ENCODE peak calls at places on chromosomes 6 and 20, in six cellular contexts. X is thoracic aorta, V is hepatocyte, Q is AG09309, I is OCI-LY7, Y is body of pancreas. D is an unnamed sample.

GRCh38 chr6:88124925-88125557 is 41.1 kb downstream of the CNR1 start:
- DNase-seq in X (no peak), V (peak; percentile 52), Q (no peak), I (no peak), Y (no peak), D (no peak)

GRCh38 chr20:46159101-46159897 is 41.2 kb downstream of the CD40 start:
- DNase-seq in X (no peak), V (no peak), Q (no peak), I (peak; percentile 4), Y (no peak), D (no peak)

GRCh38 chr6:118791499-118791898 is 102.5 kb upstream of the ASF1A start:
- DNase-seq in X (no peak), V (no peak), Q (no peak), I (no peak), Y (no peak), D (no peak)

GRCh38 chr20:10619427-10619826 is 54.4 kb downstream of the JAG1 start:
- DNase-seq in X (no peak), V (peak; percentile 40), Q (peak; percentile 94), I (no peak), Y (no peak), D (no peak)

GRCh38 chr6:150297327-150298028 is 71.3 kb upstream of the IYD start:
- DNase-seq in X (no peak), V (no peak), Q (no peak), I (no peak), Y (no peak), D (no peak)

GRCh38 chr20:48139262-48140041 is 354.2 kb upstream of the SULF2 start:
- DNase-seq in X (no peak), V (no peak), Q (no peak), I (no peak), Y (no peak), D (no peak)

GRCh38 chr6:84411060-84411629 is 183.7 kb upstream of the CEP162 start:
- DNase-seq in X (no peak), V (no peak), Q (peak; percentile 52), I (no peak), Y (no peak), D (no peak)

GRCh38 chr6:12075067-12075563 is 63.0 kb downstream of the HIVEP1 start:
- DNase-seq in X (no peak), V (no peak), Q (no peak), I (peak; percentile 14), Y (no peak), D (no peak)

GRCh38 chr20:53258741-53259140 is 286.6 kb downstream of the TSHZ2 start:
- DNase-seq in X (no peak), V (no peak), Q (no peak), I (no peak), Y (no peak), D (peak; percentile 78)

GRCh38 chr6:46024122-46024769 is 8.6 kb upstream of the CLIC5 start:
- DNase-seq in X (no peak), V (no peak), Q (no peak), I (no peak), Y (no peak), D (peak; percentile 78)

GRCh38 chr6:145008715-145009114 is 723.6 kb downstream of the UTRN start:
- DNase-seq in X (no peak), V (no peak), Q (no peak), I (no peak), Y (no peak), D (no peak)

GRCh38 chr20:63706852-63707557 is 771 bp downstream of the ARFRP1 start:
- DNase-seq in X (no peak), V (peak; percentile 72), Q (no peak), I (peak; percentile 74), Y (peak; percentile 42), D (peak; percentile 53)

GRCh38 chr6:168450921-168451320 is 9.9 kb downstream of the SMOC2 start:
- DNase-seq in X (no peak), V (no peak), Q (no peak), I (no peak), Y (no peak), D (no peak)

GRCh38 chr20:47857142-47857993 is 72.1 kb upstream of the SULF2 start:
- DNase-seq in X (peak; percentile 18), V (peak; percentile 51), Q (no peak), I (peak; percentile 18), Y (no peak), D (no peak)

GRCh38 chr6:170464524-170464979 is 88.6 kb downstream of the PSMB1 start:
- DNase-seq in X (no peak), V (no peak), Q (no peak), I (no peak), Y (no peak), D (no peak)

GRCh38 chr20:35991142-35991771 is 22.9 kb downstream of the CNBD2 start:
- DNase-seq in X (no peak), V (peak; percentile 44), Q (no peak), I (peak; percentile 68), Y (peak; percentile 43), D (peak; percentile 96)

GRCh38 chr6:50899306-50899840 is 80.7 kb downstream of the TFAP2B start:
- DNase-seq in X (no peak), V (no peak), Q (peak; percentile 3), I (no peak), Y (no peak), D (no peak)

GRCh38 chr6:39929039-39929732 is 5.1 kb downstream of the MOCS1 start:
- DNase-seq in X (no peak), V (no peak), Q (no peak), I (no peak), Y (no peak), D (no peak)

GRCh38 chr20:50270569-50270968 is 79.9 kb downstream of the CEBPB start:
- DNase-seq in X (no peak), V (no peak), Q (no peak), I (no peak), Y (no peak), D (no peak)

GRCh38 chr20:37914672-37915433 is 11.9 kb downstream of the VSTM2L start:
- DNase-seq in X (no peak), V (peak; percentile 41), Q (no peak), I (peak; percentile 27), Y (no peak), D (no peak)

GRCh38 chr20:21719592-21720214 is 14.2 kb downstream of the PAX1 start:
- DNase-seq in X (no peak), V (peak; percentile 81), Q (peak; percentile 23), I (peak; percentile 60), Y (peak; percentile 63), D (peak; percentile 55)

GRCh38 chr6:109892451-109893435 is 85.4 kb upstream of the GPR6 start:
- DNase-seq in X (no peak), V (peak; percentile 59), Q (no peak), I (no peak), Y (peak; percentile 57), D (peak; percentile 64)

GRCh38 chr6:5425267-5425666 is 164.0 kb downstream of the FARS2 start:
- DNase-seq in X (no peak), V (no peak), Q (no peak), I (no peak), Y (no peak), D (peak; percentile 87)

GRCh38 chr20:23043376-23043775 is 6.1 kb downstream of the THBD start:
- DNase-seq in X (no peak), V (no peak), Q (no peak), I (peak; percentile 2), Y (no peak), D (no peak)

GRCh38 chr6:42394151-42394550 is 57.6 kb downstream of the TRERF1 start:
- DNase-seq in X (no peak), V (no peak), Q (no peak), I (no peak), Y (no peak), D (no peak)

GRCh38 chr20:16622501-16622900 is 49.3 kb upstream of the KIF16B start:
- DNase-seq in X (no peak), V (no peak), Q (no peak), I (no peak), Y (no peak), D (no peak)

GRCh38 chr20:19757973-19758887 is at the start of gene RIN2:
- DNase-seq in X (peak; percentile 73), V (peak; percentile 98), Q (no peak), I (no peak), Y (peak; percentile 87), D (peak; percentile 72)
- H3K4me3 ChIP-seq in X (peak within 1 kb of the TSS; percentile 100), V (peak within 1 kb of the TSS; percentile 96), Q (peak within 1 kb of the TSS; percentile 85), I (no peak within 1 kb of the TSS), Y (peak within 1 kb of the TSS; percentile 80), D (peak within 1 kb of the TSS; percentile 60)

GRCh38 chr20:17878912-17879602 is 89.5 kb downstream of the SNX5 start:
- DNase-seq in X (no peak), V (no peak), Q (no peak), I (peak; percentile 59), Y (no peak), D (no peak)
- TF ChIP-seq CTCF in X (no peak), V (no peak), Q (no peak), I (peak; percentile 77), Y (no peak), D (no peak)

DNA sequence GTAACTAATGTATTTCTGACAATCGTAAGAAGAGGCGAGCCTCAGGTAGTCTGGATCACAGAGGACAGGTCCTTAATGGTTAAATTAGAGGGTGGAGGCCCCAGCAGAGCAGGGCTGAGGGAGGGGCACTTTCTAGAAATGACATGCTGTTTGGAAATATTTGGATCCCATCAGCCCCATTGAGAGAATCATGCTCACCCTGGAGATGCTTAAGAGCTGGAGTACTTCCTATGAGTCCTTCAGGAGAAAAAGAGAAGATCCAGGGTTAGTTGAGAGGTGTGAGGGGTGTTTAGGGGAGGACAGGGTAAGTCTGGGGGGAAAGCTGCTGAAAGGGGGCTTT is 123.0 kb downstream of the TCP11 start:
- DNase-seq in X (no peak), V (no peak), Q (no peak), I (no peak), Y (no peak), D (no peak)
- H3K4me3 ChIP-seq in X (peak overlapping the region; percentile 78), V (no peak overlapping the region), Q (no peak overlapping the region), I (no peak overlapping the region), Y (no peak overlapping the region), D (no peak overlapping the region)

GRCh38 chr6:38177885-38178583 is 358.5 kb downstream of the ZFAND3 start:
- DNase-seq in X (no peak), V (no peak), Q (no peak), I (no peak), Y (no peak), D (no peak)

GRCh38 chr6:38180586-38180985 is 361.1 kb downstream of the ZFAND3 start:
- DNase-seq in X (no peak), V (no peak), Q (no peak), I (no peak), Y (no peak), D (no peak)

GRCh38 chr6:38179300-38179699 is 359.8 kb downstream of the ZFAND3 start:
- DNase-seq in X (no peak), V (no peak), Q (no peak), I (no peak), Y (no peak), D (no peak)

GRCh38 chr6:38178584-38178886 is 359.0 kb downstream of the ZFAND3 start:
- DNase-seq in X (no peak), V (no peak), Q (no peak), I (no peak), Y (no peak), D (no peak)

DNA sequence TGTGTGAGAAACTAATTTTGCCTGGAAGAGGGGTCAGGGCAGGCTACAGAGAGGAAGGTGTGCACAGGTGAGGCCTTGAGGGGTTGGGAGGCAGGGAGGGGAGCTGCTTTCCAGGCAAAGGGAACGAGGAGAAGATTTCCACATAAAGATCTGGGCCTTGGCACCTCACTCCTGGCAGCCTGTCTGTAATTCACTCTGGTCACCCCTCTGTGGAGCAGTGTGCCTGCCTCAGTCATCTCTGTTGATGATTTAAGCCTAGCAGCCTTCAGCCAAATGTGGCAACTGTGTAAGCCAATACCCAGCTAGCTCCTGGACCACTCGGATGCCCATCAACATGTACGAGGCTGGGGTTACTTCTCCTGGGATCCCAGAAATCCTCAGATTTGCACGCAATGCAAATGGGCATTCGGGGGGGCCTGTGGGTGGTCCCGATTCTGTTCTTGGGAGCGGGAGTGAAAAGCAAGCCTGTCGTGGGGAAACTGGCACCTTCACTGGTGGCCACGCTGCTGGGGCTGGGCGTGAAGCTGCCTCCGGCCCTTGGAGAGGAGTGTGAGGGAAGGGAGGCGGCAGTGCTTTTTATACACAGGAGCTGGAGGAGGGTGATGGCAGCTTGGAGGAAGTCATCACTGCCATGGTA is 360.4 kb downstream of the ZFAND3 start:
- DNase-seq in X (no peak), V (no peak), Q (no peak), I (no peak), Y (no peak), D (no peak)
- TF ChIP-seq CTCF in X (no peak), V (no peak), Q (no peak), I (no peak), Y (no peak), D (no peak)